ENCODE peak calls at places on chromosome 6, in five cellular contexts. N is H1, L is stomach, C is testis, I is OCI-LY7. Z is an unnamed sample.
A peak's percentile ranks its signal among the peaks of the same experiment; 100 is the strongest.

GRCh38 chr6:35049885-35050284 is 91.3 kb downstream of the TCP11 start:
- DNase-seq in N (no peak), L (no peak), C (peak; percentile 64), I (no peak), Z (no peak)

GRCh38 chr6:169326067-169326799 is 72.6 kb upstream of the THBS2 start:
- DNase-seq in N (peak; percentile 72), L (no peak), C (no peak), I (no peak), Z (peak; percentile 89)

GRCh38 chr6:14922306-14922705 is 323.6 kb upstream of the JARID2 start:
- DNase-seq in N (no peak), L (no peak), C (no peak), I (no peak), Z (no peak)

GRCh38 chr6:113530769-113531168 is 326.4 kb upstream of the MARCKS start:
- DNase-seq in N (no peak), L (no peak), C (no peak), I (no peak), Z (no peak)

GRCh38 chr6:3549314-3549940 is 92.6 kb upstream of the SLC22A23 start:
- DNase-seq in N (peak; percentile 14), L (no peak), C (no peak), I (no peak), Z (peak; percentile 42)

GRCh38 chr6:152983637-152984386 is 971 bp upstream of the FBXO5 start:
- DNase-seq in N (peak; percentile 94), L (peak; percentile 93), C (peak; percentile 87), I (peak; percentile 72), Z (peak; percentile 96)

GRCh38 chr6:52516269-52516668 is 60.6 kb downstream of the TRAM2 start:
- DNase-seq in N (no peak), L (no peak), C (no peak), I (no peak), Z (no peak)

GRCh38 chr6:134436950-134437349 is 119.0 kb upstream of the SGK1 start:
- DNase-seq in N (no peak), L (no peak), C (no peak), I (peak; percentile 23), Z (no peak)

GRCh38 chr6:105592329-105592728 is 189.4 kb upstream of the PREP start:
- DNase-seq in N (no peak), L (no peak), C (no peak), I (no peak), Z (no peak)

GRCh38 chr6:6878921-6879585 is 228.7 kb upstream of the RREB1 start:
- DNase-seq in N (no peak), L (no peak), C (no peak), I (no peak), Z (no peak)

GRCh38 chr6:41176189-41176588 is 13.3 kb upstream of the TREM2 start:
- DNase-seq in N (no peak), L (no peak), C (no peak), I (no peak), Z (no peak)

GRCh38 chr6:3665608-3666007 is 85.9 kb downstream of the PXDC1 start:
- DNase-seq in N (no peak), L (no peak), C (no peak), I (no peak), Z (peak; percentile 55)

GRCh38 chr6:32047084-32047478 is 8.9 kb downstream of the CYP21A2 start:
- DNase-seq in N (no peak), L (no peak), C (peak; percentile 35), I (no peak), Z (no peak)

GRCh38 chr6:75381878-75382633 is 97.5 kb upstream of the TMEM30A start:
- DNase-seq in N (no peak), L (no peak), C (no peak), I (no peak), Z (no peak)

GRCh38 chr6:44052419-44053011 is 74.7 kb downstream of the MRPL14 start:
- DNase-seq in N (no peak), L (no peak), C (no peak), I (no peak), Z (no peak)

GRCh38 chr6:117142995-117143394 is 122.4 kb upstream of the VGLL2 start:
- DNase-seq in N (no peak), L (no peak), C (no peak), I (no peak), Z (no peak)

GRCh38 chr6:44176130-44176934 is 17.7 kb downstream of the CAPN11 start:
- DNase-seq in N (no peak), L (no peak), C (no peak), I (no peak), Z (no peak)

GRCh38 chr6:117265425-117266266 is at the start of gene VGLL2:
- DNase-seq in N (peak; percentile 79), L (no peak), C (peak; percentile 67), I (no peak), Z (peak; percentile 82)

GRCh38 chr6:142867355-142867801 is 77.6 kb downstream of the HIVEP2 start:
- DNase-seq in N (no peak), L (no peak), C (no peak), I (no peak), Z (no peak)

GRCh38 chr6:117075218-117075617 is 190.1 kb upstream of the VGLL2 start:
- DNase-seq in N (no peak), L (no peak), C (no peak), I (no peak), Z (no peak)

GRCh38 chr6:119742188-119742803 is 392.7 kb upstream of the MAN1A1 start:
- DNase-seq in N (peak; percentile 91), L (peak; percentile 67), C (peak; percentile 85), I (peak; percentile 79), Z (no peak)

GRCh38 chr6:51788121-51788520 is 299.3 kb downstream of the PKHD1 start:
- DNase-seq in N (no peak), L (no peak), C (no peak), I (no peak), Z (no peak)

GRCh38 chr6:157461000-157461915 is 80.3 kb downstream of the ZDHHC14 start:
- DNase-seq in N (no peak), L (no peak), C (no peak), I (no peak), Z (peak; percentile 88)

GRCh38 chr6:133502451-133503259 is 261.5 kb downstream of the EYA4 start:
- DNase-seq in N (no peak), L (no peak), C (no peak), I (no peak), Z (no peak)

GRCh38 chr6:4577406-4577805 is 198.8 kb upstream of the CDYL start:
- DNase-seq in N (no peak), L (peak; percentile 36), C (no peak), I (no peak), Z (no peak)

GRCh38 chr6:155126727-155127439 is 131.8 kb downstream of the TIAM2 start:
- DNase-seq in N (no peak), L (no peak), C (no peak), I (no peak), Z (no peak)

GRCh38 chr6:118774596-118774995 is 119.4 kb upstream of the ASF1A start:
- DNase-seq in N (no peak), L (no peak), C (no peak), I (no peak), Z (no peak)

GRCh38 chr6:1613631-1614447 is 4.1 kb downstream of the FOXC1 start:
- DNase-seq in N (peak; percentile 81), L (no peak), C (no peak), I (no peak), Z (no peak)
- H3K4me3 ChIP-seq in N (peak overlapping the region; percentile 52), L (peak overlapping the region; percentile 50), C (peak overlapping the region; percentile 76), I (no peak overlapping the region), Z (peak overlapping the region; percentile 79)

GRCh38 chr6:137875606-137876005 is 8.5 kb downstream of the TNFAIP3 start:
- DNase-seq in N (no peak), L (no peak), C (no peak), I (no peak), Z (no peak)
- H3K27ac ChIP-seq in N (no peak overlapping the region), L (no peak overlapping the region), C (no peak overlapping the region), I (no peak overlapping the region), Z (no peak overlapping the region)

GRCh38 chr6:42777126-42777822 is 4.6 kb upstream of the BICRAL start:
- DNase-seq in N (no peak), L (no peak), C (no peak), I (peak; percentile 75), Z (no peak)
- H3K4me1 ChIP-seq in N (no peaks in the 10 kb centered on the region), L (peaks cover 13% of the 10 kb centered on the region), C (peaks cover 15% of the 10 kb centered on the region), I (peaks cover 89% of the 10 kb centered on the region), Z (peaks cover 9% of the 10 kb centered on the region)

GRCh38 chr6:36545767-36546663 is 1.3 kb downstream of the STK38 start:
- DNase-seq in N (no peak), L (no peak), C (peak; percentile 30), I (peak; percentile 47), Z (no peak)

GRCh38 chr6:36546664-36546957 is 668 bp downstream of the STK38 start:
- DNase-seq in N (no peak), L (no peak), C (no peak), I (peak; percentile 18), Z (no peak)

GRCh38 chr6:36542041-36542440 is 5.2 kb downstream of the STK38 start:
- DNase-seq in N (no peak), L (no peak), C (no peak), I (no peak), Z (no peak)

GRCh38 chr6:36546958-36547645 is at the start of gene STK38:
- DNase-seq in N (peak; percentile 94), L (peak; percentile 93), C (peak; percentile 91), I (peak; percentile 94), Z (peak; percentile 96)

GRCh38 chr6:36544228-36544627 is 3.1 kb downstream of the STK38 start:
- DNase-seq in N (no peak), L (no peak), C (peak; percentile 34), I (no peak), Z (no peak)
- H3K4me3 ChIP-seq in N (no peak overlapping the region), L (peak overlapping the region; percentile 27), C (no peak overlapping the region), I (peak overlapping the region; percentile 84), Z (no peak overlapping the region)

Z was measured in esophagus muscularis mucosa.